ENCODE peak calls at places on chromosome 9, in seven cellular contexts. One of them, this sample, is unnamed.

GRCh38 chr9:130444565-130445221 is at the start of gene ASS1:
- DNase-seq in NCI-H2107: peak
- DNase-seq in A172: no peak
- DNase-seq in AML-193: no peak
- DNase-seq in Peyer's patch: peak
- DNase-seq in omental fat pad: no peak
- DNase-seq in central memory CD4-positive, alpha-beta T cell: no peak
- DNase-seq in this sample: peak

GRCh38 chr9:72128526-72128925 is 20.7 kb upstream of the GDA start:
- DNase-seq in NCI-H2107: no peak
- DNase-seq in central memory CD4-positive, alpha-beta T cell: no peak
- DNase-seq in AML-193: no peak
- DNase-seq in A172: no peak
- DNase-seq in omental fat pad: no peak
- DNase-seq in Peyer's patch: no peak
- DNase-seq in this sample: no peak

GRCh38 chr9:101486693-101487442 is 46.8 kb upstream of the RNF20 start:
- DNase-seq in AML-193: no peak
- DNase-seq in NCI-H2107: peak
- DNase-seq in omental fat pad: no peak
- DNase-seq in central memory CD4-positive, alpha-beta T cell: no peak
- DNase-seq in Peyer's patch: no peak
- DNase-seq in A172: no peak
- DNase-seq in this sample: no peak

GRCh38 chr9:22111871-22112247 is 102.8 kb upstream of the CDKN2B start:
- DNase-seq in A172: no peak
- DNase-seq in Peyer's patch: no peak
- DNase-seq in omental fat pad: no peak
- DNase-seq in central memory CD4-positive, alpha-beta T cell: no peak
- DNase-seq in NCI-H2107: no peak
- DNase-seq in AML-193: no peak
- DNase-seq in this sample: no peak

GRCh38 chr9:36136277-36136893 is at the start of gene GLIPR2:
- DNase-seq in omental fat pad: no peak
- DNase-seq in AML-193: peak
- DNase-seq in Peyer's patch: peak
- DNase-seq in A172: peak
- DNase-seq in central memory CD4-positive, alpha-beta T cell: peak
- DNase-seq in NCI-H2107: no peak
- DNase-seq in this sample: peak

GRCh38 chr9:127884427-127884911 is 7.0 kb upstream of the AK1 start:
- DNase-seq in Peyer's patch: no peak
- DNase-seq in AML-193: no peak
- DNase-seq in NCI-H2107: peak
- DNase-seq in A172: peak
- DNase-seq in omental fat pad: no peak
- DNase-seq in central memory CD4-positive, alpha-beta T cell: no peak
- DNase-seq in this sample: no peak

GRCh38 chr9:121688681-121689080 is 37.2 kb downstream of the DAB2IP start:
- DNase-seq in Peyer's patch: no peak
- DNase-seq in AML-193: no peak
- DNase-seq in NCI-H2107: no peak
- DNase-seq in central memory CD4-positive, alpha-beta T cell: no peak
- DNase-seq in A172: no peak
- DNase-seq in omental fat pad: no peak
- DNase-seq in this sample: no peak

GRCh38 chr9:4489562-4489918 is 728 bp upstream of the SLC1A1 start:
- DNase-seq in Peyer's patch: no peak
- DNase-seq in AML-193: no peak
- DNase-seq in A172: no peak
- DNase-seq in omental fat pad: no peak
- DNase-seq in NCI-H2107: no peak
- DNase-seq in central memory CD4-positive, alpha-beta T cell: no peak
- DNase-seq in this sample: no peak

GRCh38 chr9:131403493-131403773 is 9.5 kb downstream of the PRRC2B start:
- DNase-seq in omental fat pad: no peak
- DNase-seq in central memory CD4-positive, alpha-beta T cell: no peak
- DNase-seq in A172: no peak
- DNase-seq in Peyer's patch: no peak
- DNase-seq in NCI-H2107: no peak
- DNase-seq in AML-193: no peak
- DNase-seq in this sample: no peak

GRCh38 chr9:25994605-25995004 is 316.4 kb upstream of the TUSC1 start:
- DNase-seq in A172: peak
- DNase-seq in central memory CD4-positive, alpha-beta T cell: no peak
- DNase-seq in AML-193: peak
- DNase-seq in Peyer's patch: no peak
- DNase-seq in omental fat pad: no peak
- DNase-seq in NCI-H2107: no peak
- DNase-seq in this sample: no peak

GRCh38 chr9:3023449-3023848 is 179.6 kb upstream of the PUM3 start:
- DNase-seq in Peyer's patch: no peak
- DNase-seq in A172: no peak
- DNase-seq in NCI-H2107: no peak
- DNase-seq in omental fat pad: no peak
- DNase-seq in central memory CD4-positive, alpha-beta T cell: no peak
- DNase-seq in AML-193: no peak
- DNase-seq in this sample: no peak

GRCh38 chr9:503881-504852 is 289.5 kb downstream of the DOCK8 start:
- DNase-seq in omental fat pad: no peak
- DNase-seq in NCI-H2107: peak
- DNase-seq in A172: peak
- DNase-seq in central memory CD4-positive, alpha-beta T cell: peak
- DNase-seq in Peyer's patch: peak
- DNase-seq in AML-193: peak
- DNase-seq in this sample: peak

GRCh38 chr9:89663264-89663970 is 58.6 kb downstream of the GADD45G start:
- DNase-seq in central memory CD4-positive, alpha-beta T cell: no peak
- DNase-seq in NCI-H2107: no peak
- DNase-seq in AML-193: no peak
- DNase-seq in Peyer's patch: no peak
- DNase-seq in A172: no peak
- DNase-seq in omental fat pad: no peak
- DNase-seq in this sample: no peak

GRCh38 chr9:17088566-17088965 is 46.3 kb upstream of the CNTLN start:
- DNase-seq in omental fat pad: no peak
- DNase-seq in NCI-H2107: no peak
- DNase-seq in central memory CD4-positive, alpha-beta T cell: no peak
- DNase-seq in AML-193: no peak
- DNase-seq in A172: no peak
- DNase-seq in Peyer's patch: no peak
- DNase-seq in this sample: no peak

GRCh38 chr9:131475956-131476776 is 26.6 kb upstream of the POMT1 start:
- DNase-seq in A172: no peak
- DNase-seq in AML-193: no peak
- DNase-seq in NCI-H2107: no peak
- DNase-seq in Peyer's patch: no peak
- DNase-seq in central memory CD4-positive, alpha-beta T cell: no peak
- DNase-seq in omental fat pad: no peak
- DNase-seq in this sample: no peak

GRCh38 chr9:127853312-127854168 is 918 bp downstream of the ENG start:
- DNase-seq in NCI-H2107: no peak
- DNase-seq in central memory CD4-positive, alpha-beta T cell: no peak
- DNase-seq in Peyer's patch: no peak
- DNase-seq in A172: no peak
- DNase-seq in AML-193: peak
- DNase-seq in omental fat pad: no peak
- DNase-seq in this sample: no peak

GRCh38 chr9:75483636-75484035 is 395.3 kb downstream of the OSTF1 start:
- DNase-seq in NCI-H2107: no peak
- DNase-seq in Peyer's patch: no peak
- DNase-seq in AML-193: no peak
- DNase-seq in A172: no peak
- DNase-seq in omental fat pad: no peak
- DNase-seq in central memory CD4-positive, alpha-beta T cell: no peak
- DNase-seq in this sample: no peak

GRCh38 chr9:71681708-71682268 is 86.5 kb downstream of the CEMIP2 start:
- DNase-seq in omental fat pad: no peak
- DNase-seq in central memory CD4-positive, alpha-beta T cell: no peak
- DNase-seq in AML-193: no peak
- DNase-seq in A172: peak
- DNase-seq in NCI-H2107: no peak
- DNase-seq in Peyer's patch: no peak
- DNase-seq in this sample: no peak

This sample was measured in amygdala.